ENCODE peak calls at places on chromosomes 3 and 15, in six cellular contexts. K is GM12878, O is prostate gland, J is H54, F is heart left ventricle, P is sigmoid colon. V is an unnamed sample.

GRCh38 chr3:114221165-114221880 is 16.1 kb downstream of the ZNF80 start:
- DNase-seq in K (no peak), O (no peak), J (no peak), F (no peak), P (no peak), V (no peak)

GRCh38 chr15:70530906-70531305 is 232.5 kb downstream of the UACA start:
- DNase-seq in K (no peak), O (no peak), J (no peak), F (no peak), P (no peak), V (no peak)

GRCh38 chr3:23183731-23184130 is 19.4 kb upstream of the UBE2E2 start:
- DNase-seq in K (no peak), O (peak), J (peak), F (peak), P (no peak), V (peak)

GRCh38 chr3:184716652-184717607 is 5.1 kb upstream of the MAGEF1 start:
- DNase-seq in K (no peak), O (no peak), J (peak), F (no peak), P (no peak), V (no peak)

GRCh38 chr15:93245616-93246122 is 156.7 kb upstream of the RGMA start:
- DNase-seq in K (no peak), O (no peak), J (no peak), F (no peak), P (no peak), V (no peak)

GRCh38 chr3:42769477-42770131 is 3.4 kb downstream of the CCDC13 start:
- DNase-seq in K (no peak), O (no peak), J (no peak), F (no peak), P (no peak), V (no peak)

GRCh38 chr3:175411405-175411804 is 552.3 kb downstream of the NAALADL2 start:
- DNase-seq in K (no peak), O (no peak), J (no peak), F (no peak), P (no peak), V (no peak)

GRCh38 chr3:197343656-197344408 is 45.4 kb upstream of the DLG1 start:
- DNase-seq in K (no peak), O (no peak), J (no peak), F (no peak), P (no peak), V (no peak)

GRCh38 chr3:130772124-130772523 is 25.5 kb upstream of the PIK3R4 start:
- DNase-seq in K (no peak), O (no peak), J (no peak), F (no peak), P (no peak), V (no peak)

GRCh38 chr15:90230071-90230494 is 3.7 kb downstream of the CIB1 start:
- DNase-seq in K (no peak), O (peak), J (no peak), F (peak), P (no peak), V (no peak)

GRCh38 chr15:77543159-77543882 is 89.4 kb downstream of the LINGO1 start:
- DNase-seq in K (peak), O (peak), J (peak), F (peak), P (peak), V (peak)

GRCh38 chr15:56353119-56353518 is 12.1 kb upstream of the TEX9 start:
- DNase-seq in K (no peak), O (no peak), J (no peak), F (no peak), P (no peak), V (no peak)

GRCh38 chr3:156291269-156292123 is 171.1 kb downstream of the KCNAB1 start:
- DNase-seq in K (no peak), O (no peak), J (no peak), F (no peak), P (peak), V (no peak)

GRCh38 chr3:69322110-69322509 is 63.8 kb downstream of the FRMD4B start:
- DNase-seq in K (no peak), O (no peak), J (no peak), F (no peak), P (no peak), V (no peak)

GRCh38 chr3:69324362-69325025 is 61.4 kb downstream of the FRMD4B start:
- DNase-seq in K (no peak), O (no peak), J (no peak), F (peak), P (no peak), V (peak)

GRCh38 chr3:69326821-69327433 is 59.0 kb downstream of the FRMD4B start:
- DNase-seq in K (peak), O (no peak), J (no peak), F (no peak), P (no peak), V (no peak)

GRCh38 chr3:69323941-69324340 is 61.9 kb downstream of the FRMD4B start:
- DNase-seq in K (no peak), O (no peak), J (no peak), F (no peak), P (no peak), V (no peak)

DNA sequence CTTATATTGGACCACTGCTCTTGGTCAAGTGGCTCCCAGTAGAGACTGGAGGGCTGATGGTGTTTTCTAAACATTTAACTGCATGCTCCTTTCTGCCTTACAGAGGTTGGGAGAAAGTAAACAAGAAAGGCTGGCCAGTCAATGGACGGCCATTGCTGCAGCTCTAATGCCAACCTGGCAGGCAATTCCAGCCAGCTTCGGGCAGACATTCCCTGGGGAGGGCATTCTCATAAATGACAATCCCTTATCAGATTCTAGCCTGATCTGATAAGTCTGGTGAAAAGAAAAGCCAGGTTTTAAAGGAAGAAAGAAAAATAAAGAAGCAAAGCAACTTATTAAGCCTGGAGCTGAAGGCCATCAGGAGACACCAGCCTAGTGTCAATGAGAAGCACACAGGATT is 60.7 kb downstream of the FRMD4B start:
- DNase-seq in K (no peak), O (no peak), J (no peak), F (no peak), P (no peak), V (no peak)
- TF ChIP-seq POLR2A in K (no peak), O (no peak), J (no peak), F (no peak), P (no peak), V (no peak)

DNA sequence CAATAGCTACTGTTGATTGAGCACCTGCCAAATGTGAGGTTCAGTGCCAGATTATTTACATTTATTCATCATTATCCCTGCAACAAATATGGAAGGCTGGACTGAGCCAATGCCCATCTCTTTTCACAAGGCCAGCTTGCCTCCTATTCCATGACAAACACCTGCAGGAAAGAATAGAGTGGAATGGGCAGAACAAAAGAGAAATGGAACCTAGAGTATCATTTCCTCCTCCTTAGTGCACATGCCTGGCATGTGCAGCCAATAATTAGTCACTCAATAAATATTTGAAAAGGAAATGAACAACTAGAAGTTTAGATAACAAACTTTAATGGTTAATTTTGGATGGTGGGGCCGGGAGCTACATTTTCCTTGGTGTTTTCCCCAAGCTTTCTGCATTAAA is 61.4 kb upstream of the MYRIP start:
- DNase-seq in K (no peak), O (no peak), J (no peak), F (no peak), P (no peak), V (no peak)
- TF ChIP-seq POLR2A in K (no peak), O (no peak), J (no peak), F (no peak), P (no peak), V (no peak)

DNA sequence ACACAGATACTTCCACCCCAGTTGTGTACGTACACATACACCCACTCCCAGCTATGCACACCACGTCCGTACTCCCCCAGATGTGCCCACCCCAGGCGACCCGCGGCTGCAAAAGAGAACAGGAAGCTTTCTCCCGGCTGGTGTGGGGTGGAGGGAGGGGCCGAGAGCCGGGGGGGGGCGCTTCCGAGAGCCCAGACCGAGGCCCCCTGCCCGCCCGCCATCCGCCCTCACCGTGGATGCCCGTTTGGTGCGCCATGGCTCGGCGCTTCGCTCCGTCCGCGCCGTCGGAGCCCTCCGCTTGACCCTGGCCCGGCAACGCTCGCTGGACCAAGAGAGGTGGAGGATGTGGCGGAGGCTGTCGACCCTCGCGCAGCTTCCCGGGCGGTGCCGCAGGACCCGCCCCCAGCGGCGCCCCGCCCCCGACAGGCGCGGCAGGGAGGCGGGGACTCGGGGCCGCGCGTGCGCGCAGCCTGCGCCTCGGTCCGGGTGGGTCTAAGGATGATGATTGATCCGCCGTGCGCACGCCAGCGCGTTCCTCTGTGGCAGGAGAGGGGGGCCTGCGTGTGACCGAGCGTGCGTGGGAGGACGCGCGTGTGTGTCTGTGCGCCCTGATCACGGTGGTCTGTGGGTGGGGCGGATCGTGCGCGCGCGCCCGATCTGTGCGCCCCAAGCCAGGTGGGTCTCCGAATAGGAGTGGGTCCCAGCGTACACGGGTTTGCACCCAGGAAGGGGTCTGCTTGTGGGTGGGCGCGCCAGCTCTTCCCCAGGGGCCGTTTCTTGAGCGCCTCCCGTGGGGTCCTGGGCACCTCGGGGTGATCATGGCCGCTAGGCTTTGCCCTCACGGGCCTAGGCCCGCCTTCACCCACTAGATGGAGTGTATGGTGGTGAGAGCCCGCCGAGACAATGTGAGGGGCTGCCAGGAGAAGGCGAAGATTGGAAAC is at the start of gene TWF2:
- DNase-seq in K (no peak), O (peak), J (peak), F (peak), P (peak), V (peak)
- TF ChIP-seq POLR2A in K (peak), O (peak), J (peak), F (peak), P (no peak), V (peak)

GRCh38 chr15:67249830-67250229 is 4.6 kb downstream of the AAGAB start:
- DNase-seq in K (no peak), O (no peak), J (no peak), F (no peak), P (no peak), V (no peak)
- TF ChIP-seq POLR2A in K (no peak), O (no peak), J (no peak), F (no peak), P (no peak), V (no peak)

GRCh38 chr3:53812434-53812833 is 33.8 kb downstream of the CHDH start:
- DNase-seq in K (no peak), O (no peak), J (no peak), F (no peak), P (peak), V (no peak)
- TF ChIP-seq POLR2A in K (no peak), O (no peak), J (no peak), F (no peak), P (no peak), V (no peak)